ENCODE peak calls at places on chromosome 14, in seven cellular contexts. P, N, R, V, H, J and X are unnamed samples.

GRCh38 chr14:78710963-78711362 is 540.8 kb downstream of the NRXN3 start:
- DNase-seq in H (no peak), R (no peak), P (no peak), N (no peak), J (no peak), V (no peak), X (no peak)

GRCh38 chr14:89616425-89617141 is 199.6 kb upstream of the FOXN3 start:
- DNase-seq in N (no peak), V (no peak), R (no peak), H (peak), J (no peak), P (no peak), X (no peak)

GRCh38 chr14:48274826-48275225 is 599.4 kb upstream of the MDGA2 start:
- DNase-seq in P (no peak), R (no peak), J (no peak), N (no peak), V (no peak), H (no peak), X (no peak)

GRCh38 chr14:92546347-92547053 is 32.9 kb downstream of the RIN3 start:
- DNase-seq in R (peak), H (peak), N (peak), V (peak), J (no peak), P (no peak), X (peak)

GRCh38 chr14:56131004-56131864 is 13.0 kb downstream of the PELI2 start:
- DNase-seq in J (peak), V (no peak), P (no peak), H (no peak), R (no peak), N (no peak), X (no peak)

GRCh38 chr14:29757711-29758233 is 169.9 kb downstream of the PRKD1 start:
- DNase-seq in V (no peak), N (no peak), P (no peak), J (peak), R (no peak), H (no peak), X (peak)

GRCh38 chr14:96299441-96299840 is 43.4 kb downstream of the BDKRB1 start:
- DNase-seq in H (no peak), J (no peak), V (no peak), P (peak), R (no peak), N (no peak), X (peak)

GRCh38 chr14:52607061-52607460 is 54.4 kb downstream of the GPR137C start:
- DNase-seq in H (no peak), V (no peak), N (no peak), P (no peak), J (no peak), R (no peak), X (no peak)

GRCh38 chr14:74618078-74618952 is 6.3 kb upstream of the LTBP2 start:
- DNase-seq in H (peak), V (peak), R (peak), P (no peak), N (no peak), J (no peak), X (no peak)

GRCh38 chr14:86954623-86955022 is 1038.4 kb downstream of the GALC start:
- DNase-seq in N (no peak), V (no peak), P (no peak), J (no peak), H (no peak), R (no peak), X (no peak)

GRCh38 chr14:88075298-88075981 is 70.5 kb downstream of the GPR65 start:
- DNase-seq in R (no peak), P (no peak), N (no peak), J (no peak), V (no peak), H (no peak), X (no peak)

GRCh38 chr14:61620130-61620946 is 75.0 kb upstream of the HIF1A start:
- DNase-seq in J (no peak), R (no peak), N (no peak), V (no peak), P (peak), H (peak), X (no peak)

GRCh38 chr14:93035917-93036651 is 79.6 kb downstream of the ITPK1 start:
- DNase-seq in H (peak), V (no peak), J (no peak), R (peak), P (peak), N (no peak), X (no peak)

GRCh38 chr14:35531960-35532747 is 1.8 kb upstream of the INSM2 start:
- DNase-seq in H (no peak), N (no peak), J (no peak), V (no peak), R (no peak), P (no peak), X (no peak)

GRCh38 chr14:25122188-25122587 is 72.2 kb upstream of the STXBP6 start:
- DNase-seq in N (no peak), R (no peak), H (peak), P (no peak), V (no peak), J (no peak), X (no peak)

GRCh38 chr14:64114166-64114565 is 180.0 kb downstream of the ESR2 start:
- DNase-seq in P (no peak), V (no peak), H (no peak), R (no peak), J (no peak), N (no peak), X (no peak)